ENCODE peak calls at places on chromosomes 11 and 22, in eight cellular contexts. G is CD8-positive, alpha-beta T cell; U is choroid plexus epithelial cell; H is breast epithelium; I is adrenal gland; J is mucosa of descending colon; N is RWPE1; L is B cell. V is an unnamed sample.

GRCh38 chr11:42631223-42631843 is 680.5 kb upstream of the API5 start:
- DNase-seq in G (no peak), U (peak; percentile 2), H (no peak), I (peak; percentile 27), J (no peak), N (peak; percentile 9), L (no peak), V (no peak)

GRCh38 chr22:22787805-22788459 is 99.7 kb upstream of the IGLL5 start:
- DNase-seq in G (peak; percentile 86), U (peak; percentile 72), H (no peak), I (peak; percentile 47), J (peak; percentile 73), N (no peak), L (peak; percentile 79), V (peak; percentile 43)

GRCh38 chr11:115659061-115659963 is 155.1 kb upstream of the CADM1 start:
- DNase-seq in G (no peak), U (no peak), H (no peak), I (no peak), J (no peak), N (no peak), L (no peak), V (peak; percentile 33)

GRCh38 chr11:18526130-18526520 is 617 bp downstream of the TSG101 start:
- DNase-seq in G (no peak), U (peak; percentile 33), H (no peak), I (no peak), J (no peak), N (no peak), L (no peak), V (no peak)

GRCh38 chr11:80958414-80958813 is 1517.6 kb upstream of the TENM4 start:
- DNase-seq in G (no peak), U (peak; percentile 83), H (no peak), I (no peak), J (no peak), N (peak; percentile 58), L (no peak), V (no peak)

GRCh38 chr11:66951135-66951534 is 7.0 kb downstream of the PC start:
- DNase-seq in G (no peak), U (no peak), H (no peak), I (no peak), J (no peak), N (no peak), L (no peak), V (no peak)

GRCh38 chr11:82865841-82866240 is 34.4 kb downstream of the PRCP start:
- DNase-seq in G (no peak), U (peak; percentile 26), H (no peak), I (no peak), J (no peak), N (no peak), L (no peak), V (no peak)

GRCh38 chr11:44949160-44950035 is 1.3 kb downstream of the TP53I11 start:
- DNase-seq in G (peak; percentile 62), U (peak; percentile 64), H (no peak), I (no peak), J (peak; percentile 83), N (no peak), L (peak; percentile 70), V (peak; percentile 34)

GRCh38 chr22:49576241-49577141 is 251.2 kb downstream of the BRD1 start:
- DNase-seq in G (peak; percentile 36), U (no peak), H (no peak), I (no peak), J (no peak), N (no peak), L (no peak), V (no peak)

GRCh38 chr22:49185312-49185969 is 642.2 kb downstream of the BRD1 start:
- DNase-seq in G (no peak), U (no peak), H (no peak), I (no peak), J (no peak), N (no peak), L (no peak), V (no peak)

GRCh38 chr22:40728731-40729189 is 49.5 kb downstream of the MCHR1 start:
- DNase-seq in G (peak; percentile 84), U (peak; percentile 27), H (no peak), I (no peak), J (peak; percentile 39), N (no peak), L (peak; percentile 49), V (no peak)

GRCh38 chr11:1568451-1568911 is 3.6 kb downstream of the DUSP8 start:
- DNase-seq in G (peak; percentile 74), U (no peak), H (no peak), I (no peak), J (peak; percentile 45), N (no peak), L (peak; percentile 60), V (no peak)

GRCh38 chr11:35006389-35007128 is 90.1 kb downstream of the PDHX start:
- DNase-seq in G (no peak), U (no peak), H (no peak), I (no peak), J (no peak), N (no peak), L (peak; percentile 60), V (no peak)

GRCh38 chr11:105489431-105489830 is 120.4 kb upstream of the GRIA4 start:
- DNase-seq in G (no peak), U (peak; percentile 46), H (no peak), I (no peak), J (no peak), N (no peak), L (no peak), V (no peak)

GRCh38 chr11:11579012-11579755 is 42.6 kb downstream of the GALNT18 start:
- DNase-seq in G (peak; percentile 25), U (no peak), H (no peak), I (no peak), J (no peak), N (no peak), L (no peak), V (no peak)

GRCh38 chr11:13189561-13190435 is 87.8 kb upstream of the BMAL1 start:
- DNase-seq in G (no peak), U (peak; percentile 46), H (no peak), I (no peak), J (no peak), N (no peak), L (no peak), V (no peak)

GRCh38 chr11:6655790-6656580 is at the start of gene DCHS1:
- DNase-seq in G (no peak), U (no peak), H (no peak), I (no peak), J (peak; percentile 47), N (no peak), L (no peak), V (peak; percentile 28)

GRCh38 chr11:5004429-5005274 is 10.0 kb downstream of the OR51L1 start:
- DNase-seq in G (no peak), U (peak; percentile 82), H (no peak), I (peak; percentile 34), J (peak; percentile 33), N (peak; percentile 18), L (peak; percentile 23), V (peak; percentile 36)

GRCh38 chr22:33577862-33578411 is 342.3 kb downstream of the LARGE1 start:
- DNase-seq in G (no peak), U (no peak), H (no peak), I (no peak), J (no peak), N (no peak), L (no peak), V (no peak)

GRCh38 chr22:41315586-41315985 is 14.3 kb downstream of the ZC3H7B start:
- DNase-seq in G (no peak), U (no peak), H (no peak), I (no peak), J (no peak), N (no peak), L (no peak), V (no peak)

GRCh38 chr22:22110548-22111266 is 128.1 kb upstream of the TOP3B start:
- DNase-seq in G (no peak), U (peak; percentile 76), H (no peak), I (peak; percentile 26), J (no peak), N (peak; percentile 74), L (peak; percentile 91), V (peak; percentile 46)

GRCh38 chr11:118068206-118068944 is 8.5 kb upstream of the TMPRSS4 start:
- DNase-seq in G (no peak), U (no peak), H (no peak), I (no peak), J (no peak), N (no peak), L (no peak), V (no peak)
- TF ChIP-seq CTCF in G (no peak), U (no peak), H (no peak), I (no peak), J (no peak), N (no peak), L (no peak), V (peak; percentile 48)

GRCh38 chr11:121123670-121124069 is 22.6 kb downstream of the TECTA start:
- DNase-seq in G (no peak), U (no peak), H (no peak), I (no peak), J (no peak), N (no peak), L (no peak), V (no peak)

GRCh38 chr11:121122328-121122727 is 21.3 kb downstream of the TECTA start:
- DNase-seq in G (no peak), U (no peak), H (no peak), I (no peak), J (no peak), N (no peak), L (no peak), V (no peak)

GRCh38 chr11:121117753-121118152 is 16.7 kb downstream of the TECTA start:
- DNase-seq in G (no peak), U (no peak), H (no peak), I (no peak), J (no peak), N (no peak), L (no peak), V (no peak)

GRCh38 chr11:121113611-121114010 is 12.6 kb downstream of the TECTA start:
- DNase-seq in G (no peak), U (no peak), H (no peak), I (no peak), J (no peak), N (no peak), L (no peak), V (no peak)

GRCh38 chr11:121119444-121119843 is 18.4 kb downstream of the TECTA start:
- DNase-seq in G (no peak), U (peak; percentile 6), H (no peak), I (no peak), J (no peak), N (no peak), L (no peak), V (no peak)
- TF ChIP-seq CTCF in G (no peak), U (peak; percentile 11), H (no peak), I (no peak), J (no peak), N (no peak), L (no peak), V (peak; percentile 40)

GRCh38 chr11:2974272-2974671 is 17.9 kb downstream of the NAP1L4 start:
- DNase-seq in G (no peak), U (no peak), H (no peak), I (no peak), J (no peak), N (no peak), L (no peak), V (no peak)
- TF ChIP-seq CTCF in G (no peak), U (no peak), H (no peak), I (no peak), J (no peak), N (no peak), L (no peak), V (no peak)

DNA sequence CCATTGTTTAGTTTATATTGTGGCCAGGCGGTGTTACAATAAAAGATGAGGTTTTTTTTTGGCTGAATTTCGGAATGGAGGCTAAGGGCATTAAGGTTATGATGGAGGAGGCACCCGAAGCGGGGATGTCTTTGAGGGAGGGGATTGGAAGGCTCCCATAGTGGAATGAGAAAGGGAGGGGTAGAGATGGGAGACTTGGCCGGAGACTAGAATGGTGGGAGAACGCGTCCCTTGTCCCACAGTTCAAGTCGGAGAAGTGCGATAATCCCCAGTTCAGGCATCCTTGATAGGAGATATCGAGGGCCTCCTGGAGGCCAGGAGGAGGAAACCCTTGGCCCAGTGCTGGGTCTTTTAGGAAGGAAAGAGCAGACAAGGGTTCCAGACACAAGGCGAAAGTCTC is 21.6 kb downstream of the ZNF195 start:
- DNase-seq in G (no peak), U (no peak), H (no peak), I (no peak), J (no peak), N (no peak), L (no peak), V (no peak)
- TF ChIP-seq CTCF in G (no peak), U (no peak), H (no peak), I (no peak), J (no peak), N (no peak), L (no peak), V (no peak)

V was measured in progenitor cell of endocrine pancreas.